ENCODE peak calls at places on chromosomes 12 and 14, in nine cellular contexts. B is IMR-90; U is activated naive CD8-positive, alpha-beta T cell treated with anti-CD3 and anti-CD28 coated beads for 36 hours; E is Calu3; H is NCI-H510A treated with DMSO at 0.1 percent for 48 hours; Q is fibroblast of lung; W is effector memory CD8-positive, alpha-beta T cell; N is esophagus squamous epithelium; X is mucosa of descending colon. L is an unnamed sample.

GRCh38 chr12:23941780-23942179 is 7.7 kb downstream of the SOX5 start:
- DNase-seq in B (no peak), U (no peak), E (no peak), H (no peak), Q (no peak), W (no peak), N (no peak), X (no peak), L (no peak)

GRCh38 chr14:35374273-35374681 is 30.3 kb downstream of the NFKBIA start:
- DNase-seq in B (peak; percentile 98), U (no peak), E (peak; percentile 62), H (peak; percentile 20), Q (peak; percentile 99), W (no peak), N (no peak), X (no peak), L (no peak)

GRCh38 chr12:86551146-86551571 is 295.0 kb upstream of the MGAT4C start:
- DNase-seq in B (no peak), U (no peak), E (no peak), H (no peak), Q (peak; percentile 12), W (no peak), N (no peak), X (no peak), L (no peak)

GRCh38 chr14:52801014-52801708 is 9.8 kb upstream of the GNPNAT1 start:
- DNase-seq in B (peak; percentile 92), U (no peak), E (no peak), H (no peak), Q (peak; percentile 85), W (no peak), N (no peak), X (no peak), L (no peak)

GRCh38 chr14:89576960-89577359 is 159.9 kb upstream of the FOXN3 start:
- DNase-seq in B (peak; percentile 5), U (no peak), E (no peak), H (no peak), Q (no peak), W (no peak), N (no peak), X (no peak), L (no peak)

GRCh38 chr12:128268348-128268725 is 1.4 kb downstream of the TMEM132C start:
- DNase-seq in B (no peak), U (no peak), E (no peak), H (peak; percentile 36), Q (no peak), W (no peak), N (no peak), X (no peak), L (no peak)

GRCh38 chr14:61326847-61327246 is 5.5 kb downstream of the PRKCH start:
- DNase-seq in B (no peak), U (no peak), E (peak; percentile 66), H (no peak), Q (peak; percentile 15), W (no peak), N (no peak), X (no peak), L (no peak)

GRCh38 chr12:92802906-92803305 is 100.1 kb downstream of the PLEKHG7 start:
- DNase-seq in B (no peak), U (no peak), E (no peak), H (no peak), Q (no peak), W (no peak), N (no peak), X (no peak), L (no peak)

GRCh38 chr14:44961151-44961729 is 507 bp downstream of the KLHL28 start:
- DNase-seq in B (peak; percentile 61), U (peak; percentile 63), E (peak; percentile 45), H (peak; percentile 79), Q (peak; percentile 63), W (peak; percentile 50), N (no peak), X (peak; percentile 79), L (peak; percentile 75)

GRCh38 chr12:5493018-5493417 is 61.1 kb downstream of the NTF3 start:
- DNase-seq in B (no peak), U (no peak), E (no peak), H (no peak), Q (no peak), W (no peak), N (no peak), X (no peak), L (no peak)

GRCh38 chr14:75491376-75491978 is 30.8 kb upstream of the BATF start:
- DNase-seq in B (no peak), U (no peak), E (no peak), H (no peak), Q (no peak), W (no peak), N (no peak), X (no peak), L (no peak)

GRCh38 chr12:30827406-30828055 is 72.8 kb upstream of the CAPRIN2 start:
- DNase-seq in B (no peak), U (no peak), E (no peak), H (no peak), Q (no peak), W (no peak), N (no peak), X (no peak), L (no peak)

GRCh38 chr12:99977550-99977949 is 7.2 kb downstream of the ANKS1B start:
- DNase-seq in B (no peak), U (no peak), E (no peak), H (no peak), Q (no peak), W (no peak), N (no peak), X (no peak), L (no peak)

GRCh38 chr14:62824086-62824485 is 221.2 kb downstream of the KCNH5 start:
- DNase-seq in B (peak; percentile 18), U (no peak), E (no peak), H (no peak), Q (no peak), W (no peak), N (no peak), X (no peak), L (no peak)

GRCh38 chr14:97978336-97978735 is 1181.2 kb downstream of the VRK1 start:
- DNase-seq in B (no peak), U (peak; percentile 83), E (peak; percentile 46), H (peak; percentile 58), Q (peak; percentile 11), W (peak; percentile 53), N (no peak), X (peak; percentile 84), L (peak; percentile 81)

GRCh38 chr12:2453076-2453806 is 341.5 kb upstream of the FKBP4 start:
- DNase-seq in B (no peak), U (no peak), E (no peak), H (no peak), Q (no peak), W (no peak), N (no peak), X (no peak), L (no peak)

GRCh38 chr14:98136420-98136819 is 1135.6 kb downstream of the BCL11B start:
- DNase-seq in B (no peak), U (peak; percentile 21), E (no peak), H (no peak), Q (no peak), W (no peak), N (no peak), X (no peak), L (no peak)

GRCh38 chr14:78530078-78530477 is 359.9 kb downstream of the NRXN3 start:
- DNase-seq in B (no peak), U (no peak), E (peak; percentile 23), H (no peak), Q (no peak), W (no peak), N (no peak), X (no peak), L (no peak)

GRCh38 chr12:76455582-76456345 is 103.8 kb downstream of the OSBPL8 start:
- DNase-seq in B (peak; percentile 95), U (peak; percentile 11), E (peak; percentile 55), H (peak; percentile 77), Q (peak; percentile 90), W (peak; percentile 5), N (no peak), X (no peak), L (peak; percentile 64)

GRCh38 chr14:90287791-90288190 is 31.4 kb downstream of the PSMC1 start:
- DNase-seq in B (no peak), U (no peak), E (no peak), H (no peak), Q (no peak), W (no peak), N (no peak), X (no peak), L (no peak)

GRCh38 chr12:57309420-57309819 is 58.4 kb upstream of the STAC3 start:
- DNase-seq in B (peak; percentile 52), U (no peak), E (no peak), H (no peak), Q (peak; percentile 39), W (no peak), N (no peak), X (no peak), L (no peak)

GRCh38 chr14:95486875-95487668 is 29.4 kb downstream of the SYNE3 start:
- DNase-seq in B (no peak), U (no peak), E (no peak), H (peak; percentile 30), Q (no peak), W (no peak), N (no peak), X (peak; percentile 67), L (no peak)

GRCh38 chr12:119683816-119684215 is 15.9 kb downstream of the PRKAB1 start:
- DNase-seq in B (no peak), U (no peak), E (peak; percentile 38), H (no peak), Q (no peak), W (no peak), N (no peak), X (no peak), L (no peak)

GRCh38 chr12:30613119-30613830 is 82.4 kb downstream of the IPO8 start:
- DNase-seq in B (peak; percentile 58), U (no peak), E (no peak), H (no peak), Q (peak; percentile 76), W (no peak), N (no peak), X (no peak), L (no peak)

GRCh38 chr12:54173906-54174471 is 14.8 kb downstream of the SMUG1 start:
- DNase-seq in B (no peak), U (no peak), E (no peak), H (no peak), Q (no peak), W (no peak), N (no peak), X (no peak), L (no peak)

GRCh38 chr14:78484002-78484401 is 313.8 kb downstream of the NRXN3 start:
- DNase-seq in B (no peak), U (no peak), E (no peak), H (no peak), Q (no peak), W (no peak), N (no peak), X (no peak), L (no peak)

GRCh38 chr12:110546339-110546738 is 36.8 kb downstream of the PPTC7 start:
- DNase-seq in B (peak; percentile 94), U (no peak), E (no peak), H (no peak), Q (peak; percentile 93), W (no peak), N (no peak), X (no peak), L (no peak)

GRCh38 chr12:52020539-52021336 is 14.0 kb downstream of the TAMALIN start:
- DNase-seq in B (peak; percentile 47), U (peak; percentile 72), E (peak; percentile 66), H (peak; percentile 26), Q (peak; percentile 57), W (peak; percentile 37), N (no peak), X (no peak), L (peak; percentile 61)

GRCh38 chr12:54700301-54700700 is 52.1 kb upstream of the DCD start:
- DNase-seq in B (no peak), U (no peak), E (no peak), H (no peak), Q (no peak), W (no peak), N (no peak), X (no peak), L (no peak)

GRCh38 chr14:75960219-75960618 is 21.6 kb downstream of the TGFB3 start:
- DNase-seq in B (no peak), U (no peak), E (no peak), H (no peak), Q (no peak), W (no peak), N (no peak), X (no peak), L (no peak)

GRCh38 chr14:49940805-49941421 is 48.0 kb downstream of the ARF6 start:
- DNase-seq in B (peak; percentile 64), U (no peak), E (no peak), H (no peak), Q (no peak), W (no peak), N (no peak), X (no peak), L (peak; percentile 84)